ENCODE peak calls at places on chromosomes 7 and 10, in seven cellular contexts. C, E, B, X, T, J and Y are unnamed samples.

GRCh38 chr7:888081-889024 is 12.0 kb downstream of the GET4 start:
- DNase-seq in C (no peak), E (no peak), B (no peak), X (no peak), T (no peak), J (peak), Y (no peak)

GRCh38 chr7:2792856-2793487 is 51.1 kb downstream of the GNA12 start:
- DNase-seq in C (no peak), E (no peak), B (no peak), X (no peak), T (no peak), J (no peak), Y (no peak)

GRCh38 chr10:30999084-30999712 is 32.5 kb downstream of the ZNF438 start:
- DNase-seq in C (no peak), E (peak), B (no peak), X (no peak), T (no peak), J (no peak), Y (no peak)

GRCh38 chr10:6953131-6953834 is 373.2 kb upstream of the PRKCQ start:
- DNase-seq in C (peak), E (peak), B (no peak), X (no peak), T (no peak), J (no peak), Y (no peak)

GRCh38 chr7:144255471-144255897 is 9.1 kb downstream of the OR2A7 start:
- DNase-seq in C (no peak), E (no peak), B (peak), X (no peak), T (no peak), J (no peak), Y (peak)

GRCh38 chr7:17368856-17369520 is 70.5 kb downstream of the AHR start:
- DNase-seq in C (no peak), E (no peak), B (no peak), X (peak), T (no peak), J (no peak), Y (no peak)

GRCh38 chr10:75956624-75957023 is 525.2 kb downstream of the LRMDA start:
- DNase-seq in C (peak), E (no peak), B (no peak), X (no peak), T (no peak), J (no peak), Y (peak)

GRCh38 chr10:52443419-52444388 is 129.6 kb downstream of the DKK1 start:
- DNase-seq in C (peak), E (no peak), B (no peak), X (no peak), T (no peak), J (no peak), Y (no peak)

GRCh38 chr7:54354436-54354835 is 187.7 kb upstream of the VSTM2A start:
- DNase-seq in C (no peak), E (no peak), B (no peak), X (no peak), T (no peak), J (no peak), Y (no peak)

GRCh38 chr10:83459124-83459523 is 680.2 kb upstream of the GHITM start:
- DNase-seq in C (no peak), E (no peak), B (no peak), X (no peak), T (no peak), J (peak), Y (no peak)

GRCh38 chr10:101767600-101767945 is 8.3 kb downstream of the FGF8 start:
- DNase-seq in C (no peak), E (no peak), B (no peak), X (no peak), T (no peak), J (no peak), Y (no peak)

GRCh38 chr7:68770649-68771048 is 827.6 kb upstream of the AUTS2 start:
- DNase-seq in C (no peak), E (no peak), B (no peak), X (peak), T (no peak), J (peak), Y (no peak)

GRCh38 chr7:141200191-141201108 is 126.6 kb downstream of the TMEM178B start:
- DNase-seq in C (no peak), E (no peak), B (no peak), X (peak), T (no peak), J (no peak), Y (no peak)

GRCh38 chr7:4208086-4208485 is 474.0 kb upstream of the FOXK1 start:
- DNase-seq in C (no peak), E (no peak), B (no peak), X (no peak), T (no peak), J (peak), Y (no peak)
- H3K4me3 ChIP-seq in C (no peak), E (no peak), B (no peak), X (no peak), T (no peak), J (no peak), Y (no peak)

GRCh38 chr7:4857189-4857588 is 4.6 kb downstream of the PAPOLB start:
- DNase-seq in C (no peak), E (no peak), B (no peak), X (no peak), T (no peak), J (no peak), Y (no peak)

GRCh38 chr7:4856336-4857056 is 5.3 kb downstream of the PAPOLB start:
- DNase-seq in C (no peak), E (no peak), B (no peak), X (no peak), T (no peak), J (no peak), Y (no peak)

GRCh38 chr7:4861673-4862072 is at the start of gene PAPOLB:
- DNase-seq in C (no peak), E (no peak), B (no peak), X (no peak), T (no peak), J (peak), Y (no peak)

GRCh38 chr7:4862156-4862555 is 326 bp upstream of the PAPOLB start:
- DNase-seq in C (no peak), E (no peak), B (no peak), X (no peak), T (no peak), J (no peak), Y (no peak)

DNA sequence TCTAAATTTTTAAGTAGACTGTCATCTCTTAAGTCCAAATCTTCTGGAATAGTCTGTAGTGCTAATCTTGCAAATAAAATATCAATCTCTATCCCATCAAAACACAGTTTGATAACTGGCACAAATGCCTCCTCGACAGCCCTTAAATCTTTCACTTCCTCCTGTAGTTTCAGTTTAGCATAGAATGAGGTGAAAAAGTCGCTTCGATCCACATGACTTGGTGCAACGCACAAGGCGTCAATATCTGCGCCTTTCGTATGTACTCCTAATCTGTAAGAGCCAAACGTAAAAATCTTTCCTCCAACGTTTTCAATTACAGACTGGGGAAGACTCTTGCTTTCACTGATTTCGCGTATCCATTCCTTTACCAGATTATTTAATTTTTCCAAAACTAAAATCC is 603 bp downstream of the PAPOLB start:
- DNase-seq in C (no peak), E (no peak), B (no peak), X (no peak), T (no peak), J (no peak), Y (no peak)
- H3K4me3 ChIP-seq in C (peak), E (peak), B (no peak), X (no peak), T (no peak), J (peak), Y (peak)

GRCh38 chr7:122327969-122328368 is 23.4 kb upstream of the FEZF1 start:
- DNase-seq in C (no peak), E (no peak), B (no peak), X (no peak), T (no peak), J (no peak), Y (no peak)

GRCh38 chr7:122329145-122329802 is 24.7 kb upstream of the FEZF1 start:
- DNase-seq in C (no peak), E (no peak), B (no peak), X (no peak), T (no peak), J (no peak), Y (no peak)
- H3K4me3 ChIP-seq in C (no peak), E (no peak), B (no peak), X (no peak), T (no peak), J (no peak), Y (no peak)

GRCh38 chr7:66043681-66044497 is 31.7 kb upstream of the ASL start:
- DNase-seq in C (no peak), E (no peak), B (no peak), X (peak), T (peak), J (peak), Y (no peak)
- H3K4me3 ChIP-seq in C (peak), E (peak), B (no peak), X (peak), T (no peak), J (peak), Y (peak)

GRCh38 chr10:14727389-14727918 is 47.2 kb downstream of the FAM107B start:
- DNase-seq in C (no peak), E (no peak), B (no peak), X (no peak), T (no peak), J (no peak), Y (no peak)

GRCh38 chr10:14736043-14736442 is 38.7 kb downstream of the FAM107B start:
- DNase-seq in C (no peak), E (no peak), B (peak), X (no peak), T (no peak), J (no peak), Y (no peak)

GRCh38 chr10:14736600-14737081 is 38.1 kb downstream of the FAM107B start:
- DNase-seq in C (peak), E (peak), B (peak), X (peak), T (no peak), J (no peak), Y (no peak)

GRCh38 chr10:14738011-14738510 is 36.6 kb downstream of the FAM107B start:
- DNase-seq in C (no peak), E (no peak), B (no peak), X (no peak), T (no peak), J (no peak), Y (no peak)

GRCh38 chr10:14732146-14732545 is 42.6 kb downstream of the FAM107B start:
- DNase-seq in C (no peak), E (no peak), B (no peak), X (no peak), T (no peak), J (no peak), Y (no peak)
- H3K4me3 ChIP-seq in C (no peak), E (no peak), B (no peak), X (no peak), T (no peak), J (no peak), Y (no peak)

DNA sequence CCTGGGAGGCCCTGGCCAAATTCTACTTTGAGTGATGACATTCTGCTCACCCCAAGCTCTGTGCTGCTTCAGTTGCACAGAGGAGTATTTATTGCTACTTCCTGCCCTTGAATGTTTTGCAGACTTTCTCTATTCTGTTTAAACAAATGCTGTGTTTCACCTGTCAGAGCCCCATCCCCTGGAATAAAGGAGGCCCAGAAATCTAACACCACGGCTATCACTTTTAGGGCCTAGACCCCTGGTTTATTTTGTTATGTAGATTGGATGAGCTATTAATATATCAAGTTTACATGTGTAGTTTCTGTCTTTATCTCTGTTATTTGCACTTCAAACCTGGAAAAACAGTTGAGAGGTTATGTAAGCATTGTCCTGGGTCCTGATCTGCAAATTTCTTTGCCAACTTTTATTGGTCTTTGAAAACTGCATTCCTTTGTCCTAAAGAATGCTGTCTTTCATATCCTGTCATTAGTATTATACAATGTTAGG is 630.2 kb downstream of the PARD3 start:
- DNase-seq in C (no peak), E (no peak), B (no peak), X (no peak), T (no peak), J (no peak), Y (no peak)
- H3K4me3 ChIP-seq in C (no peak), E (no peak), B (no peak), X (no peak), T (no peak), J (no peak), Y (no peak)

GRCh38 chr10:103507235-103508191 is 14.0 kb downstream of the NEURL1 start:
- DNase-seq in C (no peak), E (no peak), B (peak), X (no peak), T (no peak), J (no peak), Y (peak)

GRCh38 chr10:103506061-103506460 is 12.6 kb downstream of the NEURL1 start:
- DNase-seq in C (no peak), E (no peak), B (no peak), X (no peak), T (no peak), J (no peak), Y (no peak)

GRCh38 chr10:103502849-103503660 is 9.6 kb downstream of the NEURL1 start:
- DNase-seq in C (no peak), E (no peak), B (no peak), X (no peak), T (no peak), J (peak), Y (no peak)

GRCh38 chr10:103501186-103501585 is 7.7 kb downstream of the NEURL1 start:
- DNase-seq in C (no peak), E (no peak), B (no peak), X (no peak), T (no peak), J (no peak), Y (no peak)

DNA sequence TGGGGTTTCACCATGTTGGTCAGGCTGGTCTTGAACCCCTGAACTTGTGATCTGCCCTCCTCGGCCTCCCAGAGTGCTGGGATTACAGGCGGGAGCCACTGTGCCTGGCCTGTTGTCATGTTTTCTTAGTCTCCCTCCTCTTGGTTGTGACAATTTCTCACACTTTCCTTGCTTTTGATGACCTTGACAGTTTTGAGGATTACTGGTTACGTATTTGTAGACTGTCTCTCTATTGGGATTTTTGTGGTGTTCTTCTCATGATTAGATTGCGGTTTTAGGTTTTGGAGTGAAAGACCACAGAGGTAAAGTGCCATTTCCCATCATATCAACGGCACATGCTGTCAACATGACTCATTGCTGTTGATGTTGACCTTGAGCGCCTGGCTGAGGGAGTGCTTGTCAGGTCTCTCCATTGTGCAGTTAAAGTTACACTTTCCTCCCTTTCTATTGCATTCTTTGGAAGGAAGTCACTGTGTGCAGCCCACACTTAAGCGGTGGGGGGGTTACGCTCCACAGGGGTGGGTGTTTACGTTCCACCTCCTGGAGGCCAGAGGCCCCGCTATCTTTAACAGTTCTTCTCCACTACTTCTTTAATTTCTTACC is 10.8 kb downstream of the NEURL1 start:
- DNase-seq in C (peak), E (no peak), B (peak), X (peak), T (no peak), J (no peak), Y (no peak)
- H3K4me3 ChIP-seq in C (no peak), E (no peak), B (no peak), X (no peak), T (no peak), J (no peak), Y (no peak)

GRCh38 chr10:34775044-34775637 is 40.0 kb downstream of the PARD3 start:
- DNase-seq in C (no peak), E (no peak), B (no peak), X (no peak), T (no peak), J (no peak), Y (no peak)

GRCh38 chr10:34786464-34786863 is 28.6 kb downstream of the PARD3 start:
- DNase-seq in C (no peak), E (no peak), B (no peak), X (no peak), T (no peak), J (no peak), Y (no peak)

GRCh38 chr10:34781709-34782108 is 33.4 kb downstream of the PARD3 start:
- DNase-seq in C (no peak), E (no peak), B (peak), X (no peak), T (no peak), J (no peak), Y (no peak)

GRCh38 chr10:34776090-34776690 is 38.9 kb downstream of the PARD3 start:
- DNase-seq in C (no peak), E (no peak), B (peak), X (peak), T (no peak), J (no peak), Y (no peak)

DNA sequence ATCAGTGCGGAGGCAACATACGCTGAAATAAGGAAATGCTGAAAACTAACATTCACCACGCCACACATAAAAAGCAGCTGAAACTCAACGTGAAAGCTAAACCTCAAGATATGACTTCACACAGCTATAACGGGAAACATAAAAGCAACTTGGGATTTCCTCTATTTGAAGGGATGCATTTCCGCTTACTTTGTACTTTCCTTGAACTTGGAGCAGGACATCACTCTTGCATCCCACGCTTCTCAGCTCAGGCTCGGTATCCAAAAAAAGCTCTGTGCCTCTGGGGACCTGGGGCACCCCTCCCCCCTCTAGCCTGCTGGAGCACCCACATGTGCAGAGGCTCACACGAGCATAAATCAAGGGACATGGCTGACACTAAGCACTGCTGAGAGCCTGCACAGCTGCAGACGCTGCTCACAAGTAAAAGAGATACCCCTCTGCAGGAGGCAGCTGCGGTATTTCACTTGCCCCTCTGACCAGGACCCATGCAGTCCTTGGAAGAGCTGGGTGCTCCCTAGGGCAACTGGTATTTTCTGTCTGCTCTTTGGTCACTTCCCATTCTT is 34.2 kb downstream of the PARD3 start:
- DNase-seq in C (peak), E (no peak), B (peak), X (no peak), T (no peak), J (no peak), Y (no peak)
- H3K4me3 ChIP-seq in C (no peak), E (no peak), B (peak), X (no peak), T (no peak), J (no peak), Y (peak)

GRCh38 chr7:155961241-155962190 is 149.3 kb upstream of the SHH start:
- DNase-seq in C (peak), E (no peak), B (no peak), X (peak), T (peak), J (peak), Y (no peak)
- H3K4me3 ChIP-seq in C (no peak), E (peak), B (no peak), X (no peak), T (no peak), J (peak), Y (no peak)